ENCODE peak calls at places on chromosome 6, in four cellular contexts. One of them, this sample, is unnamed.

GRCh38 chr6:87803784-87804183 is 101.8 kb upstream of the AKIRIN2 start:
- DNase-seq in astrocyte of the spinal cord: no peak
- DNase-seq in effector memory CD4-positive, alpha-beta T cell: no peak
- DNase-seq in breast epithelium: no peak
- DNase-seq in this sample: no peak

GRCh38 chr6:127952176-127952575 is 51.3 kb upstream of the THEMIS start:
- DNase-seq in astrocyte of the spinal cord: no peak
- DNase-seq in effector memory CD4-positive, alpha-beta T cell: no peak
- DNase-seq in breast epithelium: no peak
- DNase-seq in this sample: no peak

GRCh38 chr6:39945626-39946025 is 11.4 kb upstream of the MOCS1 start:
- DNase-seq in astrocyte of the spinal cord: no peak
- DNase-seq in effector memory CD4-positive, alpha-beta T cell: no peak
- DNase-seq in breast epithelium: no peak
- DNase-seq in this sample: no peak

GRCh38 chr6:45607818-45608217 is 230.1 kb upstream of the SUPT3H start:
- DNase-seq in astrocyte of the spinal cord: peak
- DNase-seq in effector memory CD4-positive, alpha-beta T cell: no peak
- DNase-seq in breast epithelium: no peak
- DNase-seq in this sample: peak

GRCh38 chr6:167825759-167826229 is 917 bp upstream of the AFDN start:
- DNase-seq in astrocyte of the spinal cord: no peak
- DNase-seq in effector memory CD4-positive, alpha-beta T cell: no peak
- DNase-seq in breast epithelium: peak
- DNase-seq in this sample: peak

GRCh38 chr6:75205776-75206334 is at the start of gene COL12A1:
- DNase-seq in astrocyte of the spinal cord: peak
- DNase-seq in effector memory CD4-positive, alpha-beta T cell: no peak
- DNase-seq in breast epithelium: peak
- DNase-seq in this sample: peak

GRCh38 chr6:137155830-137156229 is 17.6 kb downstream of the IL22RA2 start:
- DNase-seq in astrocyte of the spinal cord: peak
- DNase-seq in effector memory CD4-positive, alpha-beta T cell: no peak
- DNase-seq in breast epithelium: peak
- DNase-seq in this sample: peak

GRCh38 chr6:142112451-142113061 is 20.2 kb upstream of the GJE1 start:
- DNase-seq in astrocyte of the spinal cord: peak
- DNase-seq in effector memory CD4-positive, alpha-beta T cell: peak
- DNase-seq in breast epithelium: peak
- DNase-seq in this sample: peak

GRCh38 chr6:3624268-3625136 is 127.0 kb downstream of the PXDC1 start:
- DNase-seq in astrocyte of the spinal cord: no peak
- DNase-seq in effector memory CD4-positive, alpha-beta T cell: no peak
- DNase-seq in breast epithelium: no peak
- DNase-seq in this sample: no peak

GRCh38 chr6:111759836-111760785 is 113.1 kb downstream of the FYN start:
- DNase-seq in astrocyte of the spinal cord: peak
- DNase-seq in effector memory CD4-positive, alpha-beta T cell: peak
- DNase-seq in breast epithelium: no peak
- DNase-seq in this sample: peak
- H3K4me3 ChIP-seq in astrocyte of the spinal cord: no peak
- H3K4me3 ChIP-seq in effector memory CD4-positive, alpha-beta T cell: peak
- H3K4me3 ChIP-seq in breast epithelium: peak
- H3K4me3 ChIP-seq in this sample: no peak

DNA sequence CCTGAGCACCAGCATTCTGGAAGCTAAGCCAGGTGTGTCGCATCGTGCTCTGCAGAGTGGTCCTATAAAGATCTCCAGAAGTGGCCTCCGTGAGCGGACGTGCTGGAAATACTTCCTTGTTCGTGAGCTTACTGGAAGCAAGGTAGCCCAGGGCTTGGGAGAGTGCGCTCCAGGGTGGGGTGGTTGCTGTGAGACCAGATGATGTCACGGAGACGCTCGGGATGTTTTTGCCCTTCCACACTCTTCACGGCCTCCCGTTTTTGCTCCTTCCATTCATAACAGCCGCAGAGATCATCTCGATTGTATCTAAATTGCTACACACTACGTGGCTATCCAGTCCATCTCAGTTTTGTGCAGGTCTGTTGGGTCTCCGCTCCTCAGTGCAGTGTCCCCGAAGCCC is 373.4 kb downstream of the THBS2 start:
- DNase-seq in astrocyte of the spinal cord: no peak
- DNase-seq in effector memory CD4-positive, alpha-beta T cell: no peak
- DNase-seq in breast epithelium: no peak
- DNase-seq in this sample: no peak
- H3K4me3 ChIP-seq in astrocyte of the spinal cord: no peak
- H3K4me3 ChIP-seq in effector memory CD4-positive, alpha-beta T cell: no peak
- H3K4me3 ChIP-seq in breast epithelium: no peak
- H3K4me3 ChIP-seq in this sample: no peak

DNA sequence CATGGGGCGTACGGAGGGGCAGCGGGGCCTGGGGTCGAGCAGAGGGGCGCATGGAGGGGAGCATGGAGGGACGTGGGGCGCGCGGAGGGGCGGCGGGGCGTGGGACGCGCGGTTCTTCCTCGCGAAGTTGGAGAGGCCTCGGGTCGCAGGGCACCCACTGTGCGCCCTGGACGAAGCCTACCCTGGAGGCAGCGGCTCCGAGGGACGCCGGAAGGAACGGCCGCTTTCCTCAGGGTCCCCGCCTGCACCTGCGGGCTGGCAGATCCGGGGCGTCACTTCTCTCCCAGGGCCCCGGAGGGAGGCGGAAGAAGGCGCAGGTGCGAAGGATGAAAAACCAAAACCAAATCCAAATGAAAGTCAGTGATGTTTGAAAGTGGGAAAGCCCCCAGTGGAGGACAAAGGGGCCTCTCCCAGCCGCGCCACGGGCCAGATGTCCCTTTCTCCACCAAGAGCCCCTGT is 142.1 kb upstream of the PDE10A start:
- DNase-seq in astrocyte of the spinal cord: no peak
- DNase-seq in effector memory CD4-positive, alpha-beta T cell: no peak
- DNase-seq in breast epithelium: no peak
- DNase-seq in this sample: no peak
- H3K4me3 ChIP-seq in astrocyte of the spinal cord: no peak
- H3K4me3 ChIP-seq in effector memory CD4-positive, alpha-beta T cell: no peak
- H3K4me3 ChIP-seq in breast epithelium: peak
- H3K4me3 ChIP-seq in this sample: peak

DNA sequence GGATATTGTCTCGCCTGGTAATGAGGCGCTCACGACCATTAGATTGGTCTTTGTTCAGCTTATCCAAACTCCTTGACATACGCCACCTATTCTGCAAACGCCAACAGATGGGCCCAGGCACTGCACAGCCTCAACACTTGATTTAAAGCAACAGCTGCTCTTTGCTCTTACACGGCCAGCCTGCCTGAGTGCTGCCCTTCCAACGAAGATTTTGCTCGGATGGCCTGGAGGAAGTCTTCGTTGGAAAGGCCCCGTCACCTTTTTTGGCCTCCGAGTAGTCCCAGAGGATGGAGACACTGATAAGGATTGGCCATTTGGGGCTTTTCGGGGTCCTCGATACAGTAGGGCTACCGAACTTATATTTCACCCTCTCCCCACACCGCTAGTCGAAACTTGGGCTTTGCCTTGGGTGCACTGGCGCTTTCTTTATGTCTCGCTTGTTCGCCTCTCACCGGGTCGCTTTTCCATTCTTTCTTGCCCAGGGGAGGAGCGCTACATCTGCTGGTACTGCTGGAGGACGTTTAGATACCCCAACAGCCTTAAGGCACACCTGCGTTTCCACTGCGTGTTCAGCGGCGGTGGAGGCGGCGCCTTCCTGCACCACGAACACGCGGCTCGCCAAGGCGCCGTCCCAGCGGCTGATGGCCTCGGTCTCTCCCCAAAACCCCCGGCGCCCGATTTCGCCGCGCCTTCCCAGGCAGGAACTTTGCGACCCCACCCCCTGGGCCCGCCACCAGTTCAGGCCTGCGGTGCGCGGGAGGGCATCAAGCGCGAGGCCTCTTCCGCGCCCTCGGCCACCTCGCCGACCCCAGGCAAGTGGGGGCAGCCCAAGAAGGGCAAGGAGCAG is 6.1 kb downstream of the PRDM13 start:
- DNase-seq in astrocyte of the spinal cord: no peak
- DNase-seq in effector memory CD4-positive, alpha-beta T cell: no peak
- DNase-seq in breast epithelium: no peak
- DNase-seq in this sample: no peak
- H3K4me3 ChIP-seq in astrocyte of the spinal cord: no peak
- H3K4me3 ChIP-seq in effector memory CD4-positive, alpha-beta T cell: peak
- H3K4me3 ChIP-seq in breast epithelium: peak
- H3K4me3 ChIP-seq in this sample: no peak

DNA sequence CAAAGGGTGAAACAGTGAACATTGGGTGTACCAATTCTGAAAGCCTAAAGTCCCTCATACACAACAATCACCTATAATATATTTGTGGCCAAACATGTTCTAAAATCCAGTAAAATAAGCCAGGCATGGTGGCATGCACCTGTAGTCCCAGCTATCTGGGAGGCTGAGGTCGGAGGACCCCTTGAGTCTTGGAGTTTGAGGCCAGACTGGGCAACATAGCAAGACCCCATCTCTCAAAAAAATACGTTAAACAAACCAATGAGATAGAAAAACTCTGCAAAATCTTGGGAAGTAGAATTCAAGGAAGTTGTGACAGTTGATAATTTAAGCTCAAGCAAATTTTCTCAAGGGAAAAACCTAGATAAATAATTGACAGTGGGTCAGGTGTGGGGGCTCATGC is 92.6 kb downstream of the CAP2 start:
- DNase-seq in astrocyte of the spinal cord: no peak
- DNase-seq in effector memory CD4-positive, alpha-beta T cell: no peak
- DNase-seq in breast epithelium: no peak
- DNase-seq in this sample: no peak
- H3K4me3 ChIP-seq in astrocyte of the spinal cord: no peak
- H3K4me3 ChIP-seq in effector memory CD4-positive, alpha-beta T cell: no peak
- H3K4me3 ChIP-seq in breast epithelium: no peak
- H3K4me3 ChIP-seq in this sample: no peak